ENCODE peak calls at places on chromosomes 13 and 19, in eight cellular contexts. Q, K, C, G, V, E, I and Z are unnamed samples.

GRCh38 chr13:95784161-95784880 is 107.4 kb downstream of the DNAJC3 start:
- DNase-seq in Q (peak; percentile 91), V (no peak), E (no peak), I (no peak), C (no peak), K (no peak), G (no peak), Z (no peak)

GRCh38 chr19:56120002-56120370 is 1.1 kb downstream of the ZNF787 start:
- DNase-seq in C (no peak), I (no peak), Q (no peak), V (no peak), K (no peak), E (no peak), G (no peak), Z (no peak)

GRCh38 chr13:73421310-73421912 is 362.6 kb downstream of the KLF5 start:
- DNase-seq in G (no peak), K (peak; percentile 38), E (no peak), C (no peak), Q (peak; percentile 68), I (no peak), V (no peak), Z (no peak)

GRCh38 chr13:85261757-85262346 is 537.4 kb downstream of the SLITRK6 start:
- DNase-seq in K (no peak), Q (peak; percentile 12), V (no peak), I (no peak), E (no peak), G (no peak), C (peak; percentile 28), Z (peak; percentile 5)

GRCh38 chr19:14058182-14059092 is 3.4 kb downstream of the PALM3 start:
- DNase-seq in I (no peak), G (no peak), C (no peak), Q (no peak), E (no peak), V (no peak), K (no peak), Z (no peak)

GRCh38 chr13:30142502-30143211 is 164.7 kb downstream of the KATNAL1 start:
- DNase-seq in V (no peak), C (no peak), Q (peak; percentile 99), K (peak; percentile 64), G (peak; percentile 59), I (peak; percentile 62), E (no peak), Z (peak; percentile 55)

GRCh38 chr13:35984287-35984686 is 146.9 kb downstream of the DCLK1 start:
- DNase-seq in C (no peak), I (no peak), K (no peak), Q (no peak), G (no peak), E (no peak), V (no peak), Z (no peak)

GRCh38 chr19:1421218-1421957 is 14.0 kb downstream of the DAZAP1 start:
- DNase-seq in V (no peak), I (no peak), Q (no peak), E (no peak), K (no peak), C (no peak), G (no peak), Z (no peak)

GRCh38 chr13:39411501-39411900 is 191.5 kb downstream of the LHFPL6 start:
- DNase-seq in G (no peak), E (no peak), C (no peak), K (no peak), V (no peak), Q (no peak), I (no peak), Z (no peak)

GRCh38 chr19:5681446-5682292 is 842 bp downstream of the HSD11B1L start:
- DNase-seq in V (no peak), K (no peak), E (no peak), G (no peak), C (no peak), Q (no peak), I (no peak), Z (no peak)

GRCh38 chr13:23828866-23829265 is 60.3 kb downstream of the MIPEP start:
- DNase-seq in I (no peak), C (no peak), V (no peak), E (no peak), Q (peak; percentile 48), K (no peak), G (no peak), Z (no peak)

GRCh38 chr13:51585234-51585672 is 991 bp downstream of the WDFY2 start:
- DNase-seq in G (no peak), C (peak; percentile 29), V (no peak), E (peak; percentile 50), I (peak; percentile 13), Q (peak; percentile 24), K (no peak), Z (no peak)

GRCh38 chr13:108560092-108560491 is 69.3 kb upstream of the MYO16 start:
- DNase-seq in G (no peak), V (no peak), Q (no peak), C (no peak), E (no peak), I (no peak), K (no peak), Z (no peak)

GRCh38 chr13:100887729-100888151 is 213.1 kb upstream of the TMTC4 start:
- DNase-seq in C (peak; percentile 23), G (no peak), I (no peak), E (no peak), Q (peak; percentile 82), V (no peak), K (no peak), Z (no peak)

GRCh38 chr13:100879255-100879654 is 204.7 kb upstream of the TMTC4 start:
- DNase-seq in C (no peak), G (no peak), V (no peak), K (no peak), Q (no peak), E (no peak), I (no peak), Z (no peak)

GRCh38 chr13:100881291-100881864 is 206.8 kb upstream of the TMTC4 start:
- DNase-seq in C (no peak), V (no peak), I (no peak), E (no peak), G (no peak), Q (no peak), K (no peak), Z (no peak)

GRCh38 chr13:100880166-100880565 is 205.6 kb upstream of the TMTC4 start:
- DNase-seq in Q (no peak), C (no peak), V (no peak), K (no peak), G (no peak), I (no peak), E (no peak), Z (no peak)

GRCh38 chr13:100883453-100883852 is 208.9 kb upstream of the TMTC4 start:
- DNase-seq in E (no peak), C (no peak), V (no peak), Q (no peak), K (no peak), I (no peak), G (no peak), Z (no peak)
- TF ChIP-seq CTCF in E (no peak), C (no peak), V (no peak), Q (no peak), K (no peak), I (no peak), G (peak; percentile 3), Z (no peak)

DNA sequence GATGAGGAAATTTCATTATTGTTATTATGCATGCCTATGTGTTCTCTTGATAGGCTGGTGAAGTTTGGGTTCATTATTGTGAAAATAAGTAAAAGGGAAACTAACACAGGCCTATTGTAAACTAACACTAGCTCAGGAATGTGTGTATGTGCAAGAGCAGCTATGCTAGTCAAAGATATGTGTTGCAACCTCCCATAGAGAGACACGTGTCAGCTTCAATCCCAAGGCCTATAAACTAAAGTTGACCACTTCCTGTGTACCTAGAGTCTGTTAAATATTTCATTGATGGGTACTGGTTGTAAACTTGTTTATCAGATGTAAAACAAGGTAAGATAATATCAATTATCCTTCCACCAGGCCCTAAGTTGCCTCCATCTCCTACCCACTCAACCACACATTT is 44.7 kb upstream of the ZNF30 start:
- DNase-seq in E (no peak), K (no peak), Q (peak; percentile 24), G (no peak), I (no peak), V (no peak), C (no peak), Z (no peak)
- TF ChIP-seq CTCF in E (no peak), K (no peak), Q (no peak), G (no peak), I (no peak), V (no peak), C (no peak), Z (no peak)

GRCh38 chr13:60623131-60623530 is 226.1 kb downstream of the TDRD3 start:
- DNase-seq in K (no peak), E (no peak), C (no peak), I (no peak), Q (no peak), G (no peak), V (no peak), Z (no peak)

GRCh38 chr13:60629158-60629557 is 232.1 kb downstream of the TDRD3 start:
- DNase-seq in V (no peak), I (no peak), C (no peak), E (no peak), K (no peak), G (no peak), Q (no peak), Z (no peak)

GRCh38 chr13:60627071-60627686 is 230.2 kb downstream of the TDRD3 start:
- DNase-seq in E (peak; percentile 68), Q (peak; percentile 3), I (peak; percentile 16), V (peak; percentile 34), K (peak; percentile 8), G (no peak), C (peak; percentile 73), Z (peak; percentile 64)
- TF ChIP-seq CTCF in E (peak; percentile 57), Q (peak; percentile 50), I (no peak), V (peak; percentile 52), K (no peak), G (peak; percentile 70), C (peak; percentile 72), Z (peak; percentile 84)

GRCh38 chr13:82758056-82758455 is 1124.2 kb downstream of the SLITRK1 start:
- DNase-seq in C (peak; percentile 13), V (peak; percentile 22), I (no peak), K (no peak), E (peak; percentile 52), G (no peak), Q (peak; percentile 17), Z (peak; percentile 57)
- TF ChIP-seq CTCF in C (peak; percentile 32), V (peak; percentile 36), I (no peak), K (no peak), E (peak; percentile 5), G (no peak), Q (peak; percentile 25), Z (peak; percentile 78)

GRCh38 chr19:24033962-24034342 is 53.0 kb upstream of the ZNF254 start:
- DNase-seq in E (peak; percentile 61), C (peak; percentile 69), G (no peak), V (peak; percentile 21), Q (peak; percentile 71), I (peak; percentile 11), K (peak; percentile 21), Z (peak; percentile 27)
- TF ChIP-seq CTCF in E (no peak), C (no peak), G (no peak), V (no peak), Q (no peak), I (no peak), K (no peak), Z (no peak)